ENCODE peak calls at places on chromosomes 4 and X, in eight cellular contexts. P is tibial nerve, E is uterus, Z is right lobe of liver, X is ovary, Y is HCT116, C is NB4, N is gastrocnemius medialis. T is an unnamed sample.
A peak's percentile ranks its signal among the peaks of the same experiment; 100 is the strongest.

GRCh38 chr4:78377555-78377954 is 174.0 kb upstream of the ANXA3 start:
- DNase-seq in E (no peak), P (no peak), C (no peak), N (no peak), X (no peak), Y (no peak), Z (no peak), T (no peak)

GRCh38 chr4:85986266-85986665 is 373.6 kb downstream of the MAPK10 start:
- DNase-seq in Y (no peak), E (no peak), C (no peak), N (no peak), X (no peak), Z (no peak), P (no peak), T (no peak)

GRCh38 chr4:30614771-30615170 is 105.4 kb upstream of the PCDH7 start:
- DNase-seq in X (no peak), C (no peak), Z (no peak), N (no peak), Y (no peak), E (no peak), P (no peak), T (no peak)

GRCh38 chrX:13254076-13254785 is 65.6 kb downstream of the ATXN3L start:
- DNase-seq in C (peak; percentile 88), E (peak; percentile 38), Y (no peak), P (no peak), Z (no peak), N (no peak), X (peak; percentile 16), T (no peak)

GRCh38 chrX:66110112-66110511 is 53.9 kb upstream of the HEPH start:
- DNase-seq in C (peak; percentile 55), Y (peak; percentile 3), N (no peak), Z (no peak), P (no peak), X (no peak), E (no peak), T (no peak)

GRCh38 chr4:54840992-54841768 is 183.4 kb downstream of the KIT start:
- DNase-seq in E (no peak), X (no peak), N (no peak), C (peak; percentile 45), Z (no peak), Y (no peak), P (no peak), T (no peak)

GRCh38 chr4:143700060-143700419 is 435 bp downstream of the FREM3 start:
- DNase-seq in Z (no peak), X (no peak), P (no peak), E (no peak), N (no peak), C (no peak), Y (no peak), T (no peak)

GRCh38 chr4:142378179-142378578 is 467.9 kb downstream of the INPP4B start:
- DNase-seq in Y (no peak), C (no peak), N (no peak), E (no peak), X (no peak), Z (no peak), P (no peak), T (no peak)

GRCh38 chr4:57233391-57233790 is 123.2 kb upstream of the IGFBP7 start:
- DNase-seq in Z (no peak), N (no peak), E (no peak), C (no peak), Y (no peak), P (no peak), X (no peak), T (no peak)

GRCh38 chrX:31545726-31546125 is 473.9 kb upstream of the FTHL17 start:
- DNase-seq in P (no peak), C (no peak), Y (no peak), Z (no peak), E (no peak), N (no peak), X (no peak), T (no peak)

GRCh38 chr4:98468744-98469143 is 189.7 kb downstream of the TSPAN5 start:
- DNase-seq in X (peak; percentile 62), Z (no peak), Y (no peak), N (no peak), P (no peak), C (no peak), E (no peak), T (peak; percentile 84)

GRCh38 chrX:14902536-14902935 is 29.3 kb downstream of the MOSPD2 start:
- DNase-seq in C (no peak), Y (no peak), Z (no peak), P (no peak), N (no peak), X (no peak), E (no peak), T (no peak)

GRCh38 chr4:97646997-97647396 is 496.3 kb downstream of the STPG2 start:
- DNase-seq in Y (no peak), P (no peak), X (no peak), E (no peak), N (no peak), Z (no peak), C (no peak), T (no peak)

GRCh38 chr4:8171941-8172924 is 13.6 kb upstream of the ABLIM2 start:
- DNase-seq in Z (no peak), P (no peak), E (no peak), X (no peak), Y (no peak), N (no peak), C (no peak), T (no peak)

GRCh38 chr4:182230256-182230655 is 12.9 kb upstream of the TENM3 start:
- DNase-seq in Y (no peak), N (no peak), E (no peak), C (no peak), X (no peak), Z (no peak), P (no peak), T (no peak)

GRCh38 chr4:40702800-40703151 is 47.0 kb upstream of the NSUN7 start:
- DNase-seq in Y (no peak), X (no peak), Z (no peak), P (no peak), E (no peak), N (no peak), C (no peak), T (no peak)

GRCh38 chrX:86148594-86148993 is 343 bp downstream of the DACH2 start:
- DNase-seq in E (no peak), C (no peak), X (no peak), Z (no peak), P (no peak), N (no peak), Y (no peak), T (peak; percentile 81)

GRCh38 chrX:86146102-86146501 is 2.1 kb upstream of the DACH2 start:
- DNase-seq in X (no peak), Z (no peak), C (no peak), Y (no peak), E (no peak), N (no peak), P (no peak), T (no peak)

GRCh38 chrX:86149089-86149488 is 838 bp downstream of the DACH2 start:
- DNase-seq in N (no peak), E (no peak), P (no peak), Y (no peak), C (no peak), Z (no peak), X (no peak), T (no peak)

GRCh38 chrX:86148024-86148511 is at the start of gene DACH2:
- DNase-seq in C (no peak), X (peak; percentile 77), Y (no peak), N (peak; percentile 31), P (peak; percentile 19), Z (peak; percentile 73), E (peak; percentile 80), T (peak; percentile 92)
- H3K4me3 ChIP-seq in C (no peak within 1 kb of the TSS), X (peak within 1 kb of the TSS; percentile 41), Y (no peak within 1 kb of the TSS), N (peak within 1 kb of the TSS; percentile 51), P (peak within 1 kb of the TSS; percentile 34), Z (peak within 1 kb of the TSS; percentile 30), E (peak within 1 kb of the TSS; percentile 40), T (peak within 1 kb of the TSS; percentile 17)

GRCh38 chr4:121800961-121801714 is at the start of gene EXOSC9:
- DNase-seq in N (peak; percentile 83), C (peak; percentile 93), P (peak; percentile 95), Y (peak; percentile 87), Z (peak; percentile 92), E (peak; percentile 92), X (peak; percentile 95), T (peak; percentile 88)
- TF ChIP-seq POLR2A in N (peak; percentile 44), C (peak; percentile 82), P (peak; percentile 79), Y (peak; percentile 93), Z (peak; percentile 74), E (peak; percentile 59), X (peak; percentile 85), T (no peak)

DNA sequence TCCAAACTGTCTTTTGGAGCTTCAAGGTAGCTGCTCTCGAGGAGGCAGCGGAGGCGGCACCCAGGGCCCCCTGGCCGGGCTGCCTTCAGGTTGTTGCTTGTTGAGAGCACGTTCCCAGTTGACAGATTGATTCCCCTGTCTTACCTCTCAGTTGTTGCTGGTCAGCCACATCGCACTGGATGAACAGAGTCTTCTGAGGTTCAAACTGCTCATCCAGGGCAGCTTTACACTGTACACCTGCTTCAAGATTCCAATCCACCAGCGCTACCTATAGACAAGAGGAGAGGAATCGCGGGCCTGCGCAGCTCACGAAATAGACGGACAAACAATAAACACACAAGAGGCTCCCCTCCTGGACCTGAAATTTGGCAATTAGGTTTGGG is 497 bp downstream of the HPGD start:
- DNase-seq in N (no peak), P (no peak), X (no peak), E (no peak), Y (no peak), Z (no peak), C (no peak), T (no peak)
- H3K4me3 ChIP-seq in N (peak overlapping the region; percentile 61), P (peak overlapping the region; percentile 44), X (peak overlapping the region; percentile 58), E (peak overlapping the region; percentile 59), Y (peak overlapping the region; percentile 65), Z (peak overlapping the region; percentile 72), C (no peak overlapping the region), T (peak overlapping the region; percentile 60)

GRCh38 chr4:111802191-111802590 is 343.1 kb upstream of the FAM241A start:
- DNase-seq in Z (no peak), P (no peak), E (no peak), N (no peak), C (peak; percentile 25), Y (no peak), X (no peak), T (no peak)

GRCh38 chr4:111800551-111800950 is 344.7 kb upstream of the FAM241A start:
- DNase-seq in Y (no peak), C (no peak), Z (no peak), X (no peak), E (no peak), N (no peak), P (no peak), T (no peak)

GRCh38 chr4:111793686-111794085 is 351.6 kb upstream of the FAM241A start:
- DNase-seq in X (no peak), Z (no peak), Y (no peak), P (no peak), C (no peak), N (no peak), E (no peak), T (no peak)

GRCh38 chr4:111797455-111798163 is 347.6 kb upstream of the FAM241A start:
- DNase-seq in E (no peak), P (no peak), Y (no peak), X (no peak), N (no peak), C (no peak), Z (no peak), T (no peak)

DNA sequence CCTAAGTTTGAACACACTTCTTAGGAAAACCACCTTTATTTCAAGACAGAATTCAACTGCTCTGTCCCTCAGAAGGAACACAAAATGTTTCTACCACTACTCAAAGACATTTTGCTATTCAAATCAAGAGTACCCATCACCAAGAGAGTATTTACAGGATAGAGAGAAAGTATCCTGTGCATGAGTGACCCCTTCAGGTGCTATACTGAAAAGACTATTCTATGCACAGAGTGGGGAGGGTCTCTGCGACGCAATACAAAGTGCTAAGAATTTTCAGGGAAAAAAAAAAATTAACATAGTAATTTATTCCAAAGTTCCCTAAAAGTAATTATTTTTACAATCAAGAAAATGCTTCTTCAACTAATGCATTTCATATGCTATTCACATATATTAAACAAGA is 346.4 kb upstream of the FAM241A start:
- DNase-seq in E (no peak), P (no peak), N (no peak), Z (no peak), X (no peak), C (no peak), Y (no peak), T (no peak)
- TF ChIP-seq POLR2A in E (no peak), P (no peak), N (no peak), Z (no peak), X (no peak), C (no peak), Y (no peak), T (no peak)

T was measured in lower leg skin.